ENCODE peak calls at places on chromosomes 12 and 14, in four cellular contexts. E is CD8-positive, alpha-beta T cell; C is right lobe of liver; Z is H1. Q is an unnamed sample.

GRCh38 chr12:89333564-89334252 is 18.6 kb downstream of the DUSP6 start:
- DNase-seq in E (no peak), C (no peak), Z (no peak), Q (no peak)

GRCh38 chr12:46318037-46318436 is 49.2 kb upstream of the SLC38A1 start:
- DNase-seq in E (no peak), C (no peak), Z (no peak), Q (no peak)

GRCh38 chr14:50667491-50668007 is 557 bp downstream of the SAV1 start:
- DNase-seq in E (peak; percentile 65), C (no peak), Z (no peak), Q (no peak)

GRCh38 chr12:85658236-85658635 is 178.0 kb downstream of the RASSF9 start:
- DNase-seq in E (no peak), C (no peak), Z (no peak), Q (no peak)

GRCh38 chr14:66662374-66662773 is 154.4 kb downstream of the GPHN start:
- DNase-seq in E (no peak), C (no peak), Z (no peak), Q (no peak)

GRCh38 chr12:58509116-58509885 is 411.0 kb downstream of the LRIG3 start:
- DNase-seq in E (no peak), C (no peak), Z (no peak), Q (no peak)

GRCh38 chr14:32932921-32933622 is 5.6 kb upstream of the NPAS3 start:
- DNase-seq in E (no peak), C (peak; percentile 30), Z (no peak), Q (no peak)

GRCh38 chr12:45994736-45995135 is 4.4 kb upstream of the SCAF11 start:
- DNase-seq in E (no peak), C (no peak), Z (no peak), Q (no peak)

GRCh38 chr12:98698603-98699463 is 53.7 kb downstream of the APAF1 start:
- DNase-seq in E (no peak), C (peak; percentile 49), Z (no peak), Q (peak; percentile 6)

GRCh38 chr12:31035226-31035625 is 38.4 kb upstream of the DDX11 start:
- DNase-seq in E (no peak), C (no peak), Z (no peak), Q (no peak)

DNA sequence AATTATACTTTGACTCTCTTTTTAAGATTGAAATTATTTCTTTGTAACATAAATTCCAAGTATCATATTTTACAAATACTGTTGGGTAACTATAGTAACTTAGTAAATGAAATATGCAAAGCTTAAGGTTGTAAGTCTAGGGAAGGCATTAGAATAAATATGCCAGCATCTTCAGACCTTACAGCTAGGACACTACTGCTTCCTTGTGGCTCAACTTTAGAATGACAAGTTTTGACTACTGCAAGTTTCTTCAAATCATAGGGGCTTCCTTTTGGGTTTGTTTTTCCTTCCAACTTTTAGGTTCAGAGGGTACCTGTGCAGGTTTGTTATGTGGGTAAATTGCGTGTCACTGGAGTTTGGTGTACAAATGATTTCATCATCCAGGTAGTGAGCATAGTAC is 17.7 kb upstream of the ANP32D start:
- DNase-seq in E (no peak), C (no peak), Z (no peak), Q (peak; percentile 1)
- TF ChIP-seq CTCF in E (no peak), C (peak; percentile 33), Z (no peak), Q (peak; percentile 31)

DNA sequence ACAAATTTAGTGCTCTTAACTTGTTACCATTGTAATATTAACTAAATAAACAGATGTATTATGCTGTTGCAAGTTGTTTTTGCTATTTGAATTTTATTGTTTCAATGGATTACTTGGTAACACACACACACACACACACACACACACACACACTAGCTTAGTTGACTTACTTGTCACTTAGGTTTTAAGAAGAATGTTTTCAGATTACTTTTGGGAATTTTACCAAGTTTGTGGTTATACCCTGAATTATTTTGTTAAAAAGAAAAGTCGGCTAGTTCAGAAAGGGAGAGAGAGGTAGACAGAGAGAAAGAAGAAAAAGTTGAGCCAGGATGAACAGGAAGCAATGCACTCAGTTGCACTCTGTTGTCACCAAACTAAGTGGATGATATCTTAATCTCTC is 5.3 kb downstream of the SSTR1 start:
- DNase-seq in E (no peak), C (no peak), Z (no peak), Q (no peak)
- H3K4me3 ChIP-seq in E (no peak overlapping the region), C (no peak overlapping the region), Z (no peak overlapping the region), Q (no peak overlapping the region)

GRCh38 chr14:96663491-96664067 is 133.6 kb upstream of the VRK1 start:
- DNase-seq in E (no peak), C (no peak), Z (no peak), Q (no peak)
- H3K27me3 ChIP-seq in E (no peaks in the 10 kb centered on the region), C (no peaks in the 10 kb centered on the region), Z (no peaks in the 10 kb centered on the region), Q (no peaks in the 10 kb centered on the region)

GRCh38 chr14:69281450-69282169 is 21.7 kb downstream of the GALNT16 start:
- DNase-seq in E (no peak), C (no peak), Z (no peak), Q (no peak)

GRCh38 chr14:69285661-69286255 is 25.8 kb downstream of the GALNT16 start:
- DNase-seq in E (peak; percentile 34), C (peak; percentile 43), Z (no peak), Q (no peak)

GRCh38 chr14:69282448-69282847 is 22.5 kb downstream of the GALNT16 start:
- DNase-seq in E (no peak), C (no peak), Z (no peak), Q (no peak)

GRCh38 chr14:69284170-69284569 is 24.2 kb downstream of the GALNT16 start:
- DNase-seq in E (no peak), C (no peak), Z (no peak), Q (no peak)

GRCh38 chr14:69280746-69281291 is 20.9 kb downstream of the GALNT16 start:
- DNase-seq in E (no peak), C (no peak), Z (no peak), Q (no peak)
- TF ChIP-seq CTCF in E (no peak), C (no peak), Z (no peak), Q (no peak)